ENCODE peak calls at places on chromosomes 7 and 10, in six cellular contexts. One of them, this sample, is unnamed.

GRCh38 chr7:4755045-4755444 is 20.4 kb upstream of the AP5Z1 start:
- DNase-seq in IMR-90: no peak
- DNase-seq in heart right ventricle: no peak
- DNase-seq in left lung: no peak
- DNase-seq in GM12865: no peak
- DNase-seq in cardiac muscle cell: no peak
- DNase-seq in this sample: no peak

GRCh38 chr7:84701524-84702306 is 485.1 kb downstream of the SEMA3D start:
- DNase-seq in IMR-90: peak
- DNase-seq in heart right ventricle: no peak
- DNase-seq in left lung: no peak
- DNase-seq in GM12865: no peak
- DNase-seq in cardiac muscle cell: peak
- DNase-seq in this sample: peak

GRCh38 chr10:22245567-22245966 is 27.8 kb upstream of the EBLN1 start:
- DNase-seq in IMR-90: no peak
- DNase-seq in heart right ventricle: no peak
- DNase-seq in left lung: no peak
- DNase-seq in GM12865: no peak
- DNase-seq in cardiac muscle cell: peak
- DNase-seq in this sample: no peak

GRCh38 chr10:3772349-3773222 is 12.4 kb downstream of the KLF6 start:
- DNase-seq in IMR-90: peak
- DNase-seq in heart right ventricle: no peak
- DNase-seq in left lung: no peak
- DNase-seq in GM12865: no peak
- DNase-seq in cardiac muscle cell: no peak
- DNase-seq in this sample: no peak

GRCh38 chr7:43385856-43386255 is 197.1 kb upstream of the STK17A start:
- DNase-seq in IMR-90: peak
- DNase-seq in heart right ventricle: no peak
- DNase-seq in left lung: no peak
- DNase-seq in GM12865: no peak
- DNase-seq in cardiac muscle cell: peak
- DNase-seq in this sample: no peak

GRCh38 chr7:157981778-157982177 is 605.8 kb downstream of the PTPRN2 start:
- DNase-seq in IMR-90: no peak
- DNase-seq in heart right ventricle: no peak
- DNase-seq in left lung: no peak
- DNase-seq in GM12865: no peak
- DNase-seq in cardiac muscle cell: no peak
- DNase-seq in this sample: no peak

GRCh38 chr10:59176241-59177030 is at the start of gene PHYHIPL:
- DNase-seq in IMR-90: no peak
- DNase-seq in heart right ventricle: no peak
- DNase-seq in left lung: no peak
- DNase-seq in GM12865: peak
- DNase-seq in cardiac muscle cell: no peak
- DNase-seq in this sample: peak

GRCh38 chr10:13102002-13102794 is 2.2 kb downstream of the OPTN start:
- DNase-seq in IMR-90: peak
- DNase-seq in heart right ventricle: peak
- DNase-seq in left lung: no peak
- DNase-seq in GM12865: peak
- DNase-seq in cardiac muscle cell: peak
- DNase-seq in this sample: no peak

GRCh38 chr7:76383089-76383944 is 24.5 kb upstream of the YWHAG start:
- DNase-seq in IMR-90: no peak
- DNase-seq in heart right ventricle: no peak
- DNase-seq in left lung: no peak
- DNase-seq in GM12865: no peak
- DNase-seq in cardiac muscle cell: peak
- DNase-seq in this sample: no peak

GRCh38 chr10:12717981-12718707 is 283.4 kb downstream of the CCDC3 start:
- DNase-seq in IMR-90: peak
- DNase-seq in heart right ventricle: no peak
- DNase-seq in left lung: no peak
- DNase-seq in GM12865: no peak
- DNase-seq in cardiac muscle cell: peak
- DNase-seq in this sample: no peak

GRCh38 chr10:2463301-2463700 is 604.0 kb upstream of the PFKP start:
- DNase-seq in IMR-90: no peak
- DNase-seq in heart right ventricle: no peak
- DNase-seq in left lung: no peak
- DNase-seq in GM12865: no peak
- DNase-seq in cardiac muscle cell: no peak
- DNase-seq in this sample: no peak

GRCh38 chr7:151448261-151449252 is 8.6 kb upstream of the CRYGN start:
- DNase-seq in IMR-90: peak
- DNase-seq in heart right ventricle: peak
- DNase-seq in left lung: peak
- DNase-seq in GM12865: peak
- DNase-seq in cardiac muscle cell: peak
- DNase-seq in this sample: peak

GRCh38 chr7:24924375-24924774 is 55.6 kb downstream of the OSBPL3 start:
- DNase-seq in IMR-90: no peak
- DNase-seq in heart right ventricle: no peak
- DNase-seq in left lung: no peak
- DNase-seq in GM12865: no peak
- DNase-seq in cardiac muscle cell: no peak
- DNase-seq in this sample: no peak

GRCh38 chr10:49298666-49298989 is 342 bp upstream of the C10orf71 start:
- DNase-seq in IMR-90: no peak
- DNase-seq in heart right ventricle: peak
- DNase-seq in left lung: no peak
- DNase-seq in GM12865: no peak
- DNase-seq in cardiac muscle cell: peak
- DNase-seq in this sample: peak

GRCh38 chr10:6299234-6299633 is 96.5 kb downstream of the PFKFB3 start:
- DNase-seq in IMR-90: no peak
- DNase-seq in heart right ventricle: no peak
- DNase-seq in left lung: no peak
- DNase-seq in GM12865: no peak
- DNase-seq in cardiac muscle cell: no peak
- DNase-seq in this sample: no peak

GRCh38 chr10:70684841-70685457 is 12.6 kb downstream of the ADAMTS14 start:
- DNase-seq in IMR-90: no peak
- DNase-seq in heart right ventricle: no peak
- DNase-seq in left lung: no peak
- DNase-seq in GM12865: no peak
- DNase-seq in cardiac muscle cell: no peak
- DNase-seq in this sample: no peak
- TF ChIP-seq CTCF in IMR-90: no peak
- TF ChIP-seq CTCF in heart right ventricle: no peak
- TF ChIP-seq CTCF in left lung: no peak
- TF ChIP-seq CTCF in GM12865: no peak
- TF ChIP-seq CTCF in cardiac muscle cell: no peak
- TF ChIP-seq CTCF in this sample: no peak

GRCh38 chr7:36312064-36312914 is 77.4 kb upstream of the ANLN start:
- DNase-seq in IMR-90: no peak
- DNase-seq in heart right ventricle: no peak
- DNase-seq in left lung: no peak
- DNase-seq in GM12865: peak
- DNase-seq in cardiac muscle cell: no peak
- DNase-seq in this sample: peak
- TF ChIP-seq CTCF in IMR-90: no peak
- TF ChIP-seq CTCF in heart right ventricle: no peak
- TF ChIP-seq CTCF in left lung: no peak
- TF ChIP-seq CTCF in GM12865: peak
- TF ChIP-seq CTCF in cardiac muscle cell: peak
- TF ChIP-seq CTCF in this sample: peak

GRCh38 chr10:131085586-131085860 is 226.0 kb downstream of the TCERG1L start:
- DNase-seq in IMR-90: no peak
- DNase-seq in heart right ventricle: no peak
- DNase-seq in left lung: no peak
- DNase-seq in GM12865: no peak
- DNase-seq in cardiac muscle cell: no peak
- DNase-seq in this sample: no peak
- TF ChIP-seq CTCF in IMR-90: no peak
- TF ChIP-seq CTCF in heart right ventricle: no peak
- TF ChIP-seq CTCF in left lung: no peak
- TF ChIP-seq CTCF in GM12865: no peak
- TF ChIP-seq CTCF in cardiac muscle cell: no peak
- TF ChIP-seq CTCF in this sample: no peak

GRCh38 chr7:68063171-68063570 is 1066.5 kb downstream of the TYW1 start:
- DNase-seq in IMR-90: no peak
- DNase-seq in heart right ventricle: no peak
- DNase-seq in left lung: no peak
- DNase-seq in GM12865: no peak
- DNase-seq in cardiac muscle cell: peak
- DNase-seq in this sample: peak
- TF ChIP-seq CTCF in IMR-90: no peak
- TF ChIP-seq CTCF in heart right ventricle: peak
- TF ChIP-seq CTCF in left lung: peak
- TF ChIP-seq CTCF in GM12865: peak
- TF ChIP-seq CTCF in cardiac muscle cell: peak
- TF ChIP-seq CTCF in this sample: peak

GRCh38 chr10:102114861-102115618 is 5.1 kb downstream of the LDB1 start:
- DNase-seq in IMR-90: peak
- DNase-seq in heart right ventricle: peak
- DNase-seq in left lung: peak
- DNase-seq in GM12865: peak
- DNase-seq in cardiac muscle cell: peak
- DNase-seq in this sample: peak

GRCh38 chr10:102111276-102111675 is 8.9 kb downstream of the LDB1 start:
- DNase-seq in IMR-90: no peak
- DNase-seq in heart right ventricle: no peak
- DNase-seq in left lung: no peak
- DNase-seq in GM12865: no peak
- DNase-seq in cardiac muscle cell: no peak
- DNase-seq in this sample: no peak

GRCh38 chr10:102113261-102113955 is 6.8 kb downstream of the LDB1 start:
- DNase-seq in IMR-90: no peak
- DNase-seq in heart right ventricle: no peak
- DNase-seq in left lung: no peak
- DNase-seq in GM12865: no peak
- DNase-seq in cardiac muscle cell: no peak
- DNase-seq in this sample: no peak

GRCh38 chr10:102113956-102114857 is 6.0 kb downstream of the LDB1 start:
- DNase-seq in IMR-90: no peak
- DNase-seq in heart right ventricle: peak
- DNase-seq in left lung: peak
- DNase-seq in GM12865: no peak
- DNase-seq in cardiac muscle cell: no peak
- DNase-seq in this sample: peak

DNA sequence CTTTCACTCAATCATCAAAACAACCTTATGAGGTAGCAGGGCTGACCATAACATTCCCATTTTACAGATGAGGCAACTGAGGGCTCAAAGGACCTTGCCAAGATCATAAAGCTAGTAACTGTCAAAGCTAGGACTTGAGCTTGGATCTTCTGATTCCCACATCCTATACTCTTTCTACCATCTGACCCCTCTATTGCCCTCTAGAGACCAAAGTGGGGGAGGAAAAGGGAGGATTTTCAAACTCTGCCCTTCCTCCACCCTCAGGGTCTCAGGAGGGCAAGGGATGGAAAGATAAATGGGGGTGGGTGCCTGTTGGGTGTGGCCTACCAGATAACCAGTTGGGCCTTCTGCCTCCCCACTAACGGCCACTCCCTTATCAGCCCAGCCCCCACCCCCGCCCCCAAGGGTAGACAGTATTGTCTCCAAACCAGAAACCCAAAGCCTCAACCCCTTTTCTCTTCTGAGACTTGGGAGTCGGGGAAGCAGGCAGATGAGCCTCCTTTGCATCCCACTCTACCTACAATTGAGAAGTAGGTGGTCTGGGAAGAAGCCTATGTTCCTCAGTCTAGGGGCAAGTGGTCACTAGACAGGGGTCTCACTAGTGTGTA is 7.9 kb downstream of the LDB1 start:
- DNase-seq in IMR-90: no peak
- DNase-seq in heart right ventricle: no peak
- DNase-seq in left lung: no peak
- DNase-seq in GM12865: no peak
- DNase-seq in cardiac muscle cell: no peak
- DNase-seq in this sample: no peak
- TF ChIP-seq CTCF in IMR-90: no peak
- TF ChIP-seq CTCF in heart right ventricle: no peak
- TF ChIP-seq CTCF in left lung: no peak
- TF ChIP-seq CTCF in GM12865: peak
- TF ChIP-seq CTCF in cardiac muscle cell: peak
- TF ChIP-seq CTCF in this sample: no peak

GRCh38 chr10:77800738-77801266 is 125.8 kb downstream of the DLG5 start:
- DNase-seq in IMR-90: peak
- DNase-seq in heart right ventricle: no peak
- DNase-seq in left lung: no peak
- DNase-seq in GM12865: no peak
- DNase-seq in cardiac muscle cell: no peak
- DNase-seq in this sample: no peak
- TF ChIP-seq CTCF in IMR-90: no peak
- TF ChIP-seq CTCF in heart right ventricle: no peak
- TF ChIP-seq CTCF in left lung: no peak
- TF ChIP-seq CTCF in GM12865: no peak
- TF ChIP-seq CTCF in cardiac muscle cell: no peak
- TF ChIP-seq CTCF in this sample: no peak

GRCh38 chr10:15743443-15743842 is 23.7 kb upstream of the ITGA8 start:
- DNase-seq in IMR-90: no peak
- DNase-seq in heart right ventricle: no peak
- DNase-seq in left lung: no peak
- DNase-seq in GM12865: no peak
- DNase-seq in cardiac muscle cell: no peak
- DNase-seq in this sample: no peak
- TF ChIP-seq CTCF in IMR-90: no peak
- TF ChIP-seq CTCF in heart right ventricle: no peak
- TF ChIP-seq CTCF in left lung: no peak
- TF ChIP-seq CTCF in GM12865: no peak
- TF ChIP-seq CTCF in cardiac muscle cell: no peak
- TF ChIP-seq CTCF in this sample: no peak

GRCh38 chr7:134031835-134032617 is 95.1 kb upstream of the LRGUK start:
- DNase-seq in IMR-90: peak
- DNase-seq in heart right ventricle: no peak
- DNase-seq in left lung: no peak
- DNase-seq in GM12865: no peak
- DNase-seq in cardiac muscle cell: peak
- DNase-seq in this sample: no peak
- TF ChIP-seq CTCF in IMR-90: peak
- TF ChIP-seq CTCF in heart right ventricle: no peak
- TF ChIP-seq CTCF in left lung: no peak
- TF ChIP-seq CTCF in GM12865: no peak
- TF ChIP-seq CTCF in cardiac muscle cell: peak
- TF ChIP-seq CTCF in this sample: no peak